ENCODE peak calls at places on chromosomes 5 and 9, in four cellular contexts. S, Q, M and J are unnamed samples.

GRCh38 chr9:17776735-17777134 is 197.9 kb downstream of the SH3GL2 start:
- DNase-seq in S (no peak), Q (no peak), M (no peak), J (no peak)

GRCh38 chr9:5578018-5578697 is 50.7 kb upstream of the RIC1 start:
- DNase-seq in S (no peak), Q (no peak), M (no peak), J (no peak)

GRCh38 chr5:175772747-175773533 is 98.4 kb upstream of the CPLX2 start:
- DNase-seq in S (peak; percentile 64), Q (no peak), M (no peak), J (no peak)

GRCh38 chr5:7018601-7019000 is 305.4 kb downstream of the TENT4A start:
- DNase-seq in S (no peak), Q (no peak), M (no peak), J (no peak)

GRCh38 chr5:88669314-88669713 is 213.7 kb downstream of the MEF2C start:
- DNase-seq in S (no peak), Q (no peak), M (no peak), J (no peak)

GRCh38 chr9:27054841-27055240 is 49.4 kb upstream of the LRRC19 start:
- DNase-seq in S (no peak), Q (peak; percentile 17), M (no peak), J (no peak)

GRCh38 chr9:38359689-38360385 is 32.7 kb upstream of the ALDH1B1 start:
- DNase-seq in S (no peak), Q (no peak), M (no peak), J (no peak)

GRCh38 chr9:21070171-21070571 is 7.6 kb downstream of the IFNB1 start:
- DNase-seq in S (peak; percentile 8), Q (peak; percentile 97), M (peak; percentile 65), J (peak; percentile 74)

GRCh38 chr5:78467744-78468357 is 107.4 kb downstream of the SCAMP1 start:
- DNase-seq in S (peak; percentile 49), Q (peak; percentile 67), M (no peak), J (peak; percentile 20)

GRCh38 chr5:106797996-106798395 is 872.7 kb downstream of the EFNA5 start:
- DNase-seq in S (peak; percentile 76), Q (no peak), M (no peak), J (no peak)

GRCh38 chr9:32723801-32724200 is 59.5 kb upstream of the TMEM215 start:
- DNase-seq in S (no peak), Q (no peak), M (no peak), J (no peak)

GRCh38 chr9:32742296-32742695 is 41.0 kb upstream of the TMEM215 start:
- DNase-seq in S (no peak), Q (no peak), M (peak; percentile 78), J (peak; percentile 66)

DNA sequence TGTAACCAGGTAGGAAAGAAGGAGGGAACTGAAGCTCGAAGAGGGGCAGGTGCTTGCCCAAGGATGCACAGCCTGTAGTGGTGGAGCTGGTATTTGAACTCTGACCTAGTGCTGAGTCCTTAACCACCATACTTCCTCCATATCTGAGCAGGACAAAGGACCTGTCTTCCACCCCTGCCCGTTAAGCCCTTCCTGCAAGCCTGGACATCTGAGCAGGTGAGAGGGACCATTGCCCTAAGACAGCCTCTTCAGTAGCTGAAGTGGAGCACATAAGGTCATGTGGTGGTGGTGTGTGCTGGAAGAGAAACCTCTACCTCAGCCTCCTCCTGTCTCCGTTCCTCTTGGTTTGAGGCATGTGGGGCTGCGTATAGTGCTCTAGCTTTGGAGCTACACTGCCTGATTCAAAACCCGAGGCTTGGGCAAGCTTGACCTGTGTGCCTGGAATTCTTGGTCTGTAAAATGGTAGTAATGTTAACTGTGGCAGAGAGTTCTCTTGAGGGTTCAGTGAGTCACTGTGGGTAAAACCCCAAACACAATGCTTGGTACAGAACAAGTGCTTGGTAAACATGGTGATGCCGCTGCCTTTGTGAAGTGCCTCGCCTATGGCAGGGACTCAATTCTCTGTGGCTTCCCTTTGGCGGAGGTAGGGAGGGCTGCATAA is 7.4 kb downstream of the GALNT10 start:
- DNase-seq in S (no peak), Q (peak; percentile 44), M (peak; percentile 91), J (peak; percentile 99)
- H2AFZ ChIP-seq in S (no peak overlapping the region), Q (no peak overlapping the region), M (no peak overlapping the region), J (no peak overlapping the region)

DNA sequence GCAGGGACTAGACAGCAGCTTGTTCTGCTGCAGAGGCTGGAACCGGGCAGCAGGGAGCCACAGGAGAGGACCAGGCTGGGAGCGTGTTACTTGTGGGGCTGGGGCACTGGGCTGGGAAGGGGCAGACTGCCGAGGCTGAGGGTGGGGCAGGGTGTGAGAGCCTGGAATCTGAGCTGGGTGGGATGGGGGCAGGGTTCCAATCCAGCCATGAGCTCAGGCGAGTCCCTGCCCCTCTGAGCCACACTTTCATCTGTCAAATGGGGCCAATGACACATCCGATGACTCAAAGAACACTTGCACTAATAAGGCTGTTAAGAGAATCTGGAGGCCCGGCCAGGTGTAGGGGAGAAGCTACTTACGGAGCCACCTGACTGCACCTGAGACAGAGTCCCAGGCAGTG is 18.7 kb upstream of the WDR38 start:
- DNase-seq in S (no peak), Q (no peak), M (peak; percentile 89), J (peak; percentile 97)
- H2AFZ ChIP-seq in S (no peak overlapping the region), Q (no peak overlapping the region), M (no peak overlapping the region), J (peak overlapping the region; percentile 1)

DNA sequence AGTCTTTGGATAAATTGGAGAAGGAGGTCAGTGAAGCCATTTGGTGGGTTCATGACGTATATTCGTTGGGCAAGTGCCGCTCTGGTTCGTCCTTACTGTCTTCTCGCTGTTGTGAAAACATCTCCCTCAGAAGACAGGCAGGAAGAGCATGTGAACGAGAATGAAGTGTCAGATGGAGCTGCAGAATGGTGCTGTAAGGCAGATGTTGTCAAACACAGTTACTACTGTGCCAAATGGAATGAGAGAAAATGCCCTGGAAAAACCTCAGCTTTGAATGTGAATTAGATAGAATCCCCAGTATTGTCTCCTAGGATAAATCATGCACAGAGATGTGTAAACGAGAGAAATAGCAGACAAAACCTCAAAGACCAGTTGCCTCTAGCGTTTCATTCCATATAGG is 121.5 kb downstream of the CAMK4 start:
- DNase-seq in S (no peak), Q (no peak), M (no peak), J (peak; percentile 2)
- H2AFZ ChIP-seq in S (no peak overlapping the region), Q (no peak overlapping the region), M (peak overlapping the region; percentile 16), J (peak overlapping the region; percentile 46)

DNA sequence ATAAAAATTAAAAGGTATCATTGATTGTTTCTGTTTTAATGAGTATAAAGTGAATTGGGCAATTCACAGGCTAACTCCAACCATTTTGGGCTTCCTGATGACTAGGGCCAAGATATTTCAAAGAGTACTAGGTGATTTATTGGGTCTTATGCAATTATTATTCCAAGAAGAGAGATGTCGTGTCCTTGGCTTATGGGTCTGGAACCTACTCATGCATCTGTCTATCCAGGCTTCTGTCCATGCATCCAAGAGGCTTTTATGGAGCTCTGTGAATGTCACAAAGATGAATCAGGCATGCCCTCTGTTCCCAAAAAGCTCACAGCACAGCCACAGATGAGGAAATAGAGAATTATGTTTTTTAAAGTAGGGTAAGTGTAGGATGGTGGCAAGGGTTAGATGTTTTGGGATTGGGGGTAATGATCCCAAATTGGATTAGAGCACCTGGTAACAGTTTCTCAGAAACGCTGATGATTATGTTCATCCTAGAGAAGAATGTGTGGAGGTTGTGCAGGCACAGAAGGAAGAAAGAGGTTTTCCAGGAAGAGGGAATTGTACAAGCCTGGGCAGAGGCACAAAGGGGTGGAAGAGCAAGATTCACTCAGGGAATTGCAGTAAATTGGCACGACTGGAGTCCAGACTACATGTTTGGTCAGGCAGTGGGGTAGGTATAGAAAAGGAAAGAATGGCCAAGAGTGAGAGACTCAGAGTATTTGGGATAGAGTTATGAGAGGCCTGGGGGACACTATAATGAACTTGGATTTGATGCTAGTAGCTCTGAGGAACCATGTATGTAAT is 83.0 kb upstream of the TNC start:
- DNase-seq in S (no peak), Q (no peak), M (no peak), J (no peak)
- H2AFZ ChIP-seq in S (no peak overlapping the region), Q (no peak overlapping the region), M (no peak overlapping the region), J (peak overlapping the region; percentile 75)

GRCh38 chr5:171336486-171337206 is 27.6 kb downstream of the TLX3 start:
- DNase-seq in S (peak; percentile 73), Q (peak; percentile 73), M (peak; percentile 46), J (peak; percentile 54)
- H2AFZ ChIP-seq in S (peak overlapping the region; percentile 94), Q (peak overlapping the region; percentile 86), M (peak overlapping the region; percentile 87), J (peak overlapping the region; percentile 89)